ENCODE peak calls at places on chromosomes 7 and 10, in ten cellular contexts. One of them, this sample, is unnamed. For H3K36me3, the result is how much of the 10 kb centered on the place peaks cover.

GRCh38 chr10:17003666-17004065 is 125.9 kb downstream of the CUBN start:
- DNase-seq in sigmoid colon: no peak
- DNase-seq in H1: no peak
- DNase-seq in IMR-90: no peak
- DNase-seq in stomach: no peak
- DNase-seq in adrenal gland: no peak
- DNase-seq in tibial nerve: no peak
- DNase-seq in spleen: no peak
- DNase-seq in uterus: no peak
- DNase-seq in right lobe of liver: no peak
- DNase-seq in this sample: no peak

GRCh38 chr10:129848571-129849451 is 115.3 kb downstream of the EBF3 start:
- DNase-seq in IMR-90: no peak
- DNase-seq in adrenal gland: no peak
- DNase-seq in stomach: no peak
- DNase-seq in right lobe of liver: no peak
- DNase-seq in spleen: no peak
- DNase-seq in tibial nerve: no peak
- DNase-seq in H1: no peak
- DNase-seq in sigmoid colon: no peak
- DNase-seq in uterus: no peak
- DNase-seq in this sample: no peak

GRCh38 chr7:28180364-28181147 is at the start of gene JAZF1:
- DNase-seq in IMR-90: peak
- DNase-seq in stomach: peak
- DNase-seq in right lobe of liver: peak
- DNase-seq in sigmoid colon: peak
- DNase-seq in uterus: peak
- DNase-seq in spleen: peak
- DNase-seq in tibial nerve: peak
- DNase-seq in adrenal gland: peak
- DNase-seq in H1: peak
- DNase-seq in this sample: peak

GRCh38 chr7:111029574-111030357 is 61.2 kb upstream of the LRRN3 start:
- DNase-seq in adrenal gland: peak
- DNase-seq in uterus: no peak
- DNase-seq in spleen: no peak
- DNase-seq in stomach: no peak
- DNase-seq in IMR-90: peak
- DNase-seq in right lobe of liver: no peak
- DNase-seq in H1: no peak
- DNase-seq in sigmoid colon: no peak
- DNase-seq in tibial nerve: no peak
- DNase-seq in this sample: no peak

GRCh38 chr10:92822060-92822634 is 26.2 kb upstream of the EXOC6 start:
- DNase-seq in H1: no peak
- DNase-seq in IMR-90: peak
- DNase-seq in tibial nerve: no peak
- DNase-seq in right lobe of liver: no peak
- DNase-seq in adrenal gland: no peak
- DNase-seq in stomach: no peak
- DNase-seq in uterus: no peak
- DNase-seq in spleen: no peak
- DNase-seq in sigmoid colon: no peak
- DNase-seq in this sample: no peak

GRCh38 chr10:60384708-60385398 is 4.8 kb downstream of the ANK3 start:
- DNase-seq in spleen: no peak
- DNase-seq in tibial nerve: no peak
- DNase-seq in stomach: no peak
- DNase-seq in uterus: no peak
- DNase-seq in adrenal gland: peak
- DNase-seq in sigmoid colon: no peak
- DNase-seq in H1: no peak
- DNase-seq in IMR-90: peak
- DNase-seq in right lobe of liver: no peak
- DNase-seq in this sample: no peak

GRCh38 chr10:125377368-125377767 is 217.0 kb upstream of the CTBP2 start:
- DNase-seq in IMR-90: no peak
- DNase-seq in spleen: no peak
- DNase-seq in tibial nerve: no peak
- DNase-seq in H1: no peak
- DNase-seq in adrenal gland: no peak
- DNase-seq in uterus: no peak
- DNase-seq in stomach: no peak
- DNase-seq in sigmoid colon: no peak
- DNase-seq in right lobe of liver: no peak
- DNase-seq in this sample: no peak

GRCh38 chr10:78442836-78443550 is 409.3 kb downstream of the RPS24 start:
- DNase-seq in sigmoid colon: peak
- DNase-seq in stomach: no peak
- DNase-seq in IMR-90: no peak
- DNase-seq in spleen: no peak
- DNase-seq in uterus: no peak
- DNase-seq in tibial nerve: no peak
- DNase-seq in adrenal gland: no peak
- DNase-seq in H1: no peak
- DNase-seq in right lobe of liver: no peak
- DNase-seq in this sample: no peak

GRCh38 chr7:90769036-90769435 is 172.9 kb downstream of the CDK14 start:
- DNase-seq in stomach: no peak
- DNase-seq in sigmoid colon: no peak
- DNase-seq in tibial nerve: no peak
- DNase-seq in uterus: no peak
- DNase-seq in adrenal gland: no peak
- DNase-seq in spleen: no peak
- DNase-seq in right lobe of liver: no peak
- DNase-seq in H1: no peak
- DNase-seq in IMR-90: peak
- DNase-seq in this sample: no peak

DNA sequence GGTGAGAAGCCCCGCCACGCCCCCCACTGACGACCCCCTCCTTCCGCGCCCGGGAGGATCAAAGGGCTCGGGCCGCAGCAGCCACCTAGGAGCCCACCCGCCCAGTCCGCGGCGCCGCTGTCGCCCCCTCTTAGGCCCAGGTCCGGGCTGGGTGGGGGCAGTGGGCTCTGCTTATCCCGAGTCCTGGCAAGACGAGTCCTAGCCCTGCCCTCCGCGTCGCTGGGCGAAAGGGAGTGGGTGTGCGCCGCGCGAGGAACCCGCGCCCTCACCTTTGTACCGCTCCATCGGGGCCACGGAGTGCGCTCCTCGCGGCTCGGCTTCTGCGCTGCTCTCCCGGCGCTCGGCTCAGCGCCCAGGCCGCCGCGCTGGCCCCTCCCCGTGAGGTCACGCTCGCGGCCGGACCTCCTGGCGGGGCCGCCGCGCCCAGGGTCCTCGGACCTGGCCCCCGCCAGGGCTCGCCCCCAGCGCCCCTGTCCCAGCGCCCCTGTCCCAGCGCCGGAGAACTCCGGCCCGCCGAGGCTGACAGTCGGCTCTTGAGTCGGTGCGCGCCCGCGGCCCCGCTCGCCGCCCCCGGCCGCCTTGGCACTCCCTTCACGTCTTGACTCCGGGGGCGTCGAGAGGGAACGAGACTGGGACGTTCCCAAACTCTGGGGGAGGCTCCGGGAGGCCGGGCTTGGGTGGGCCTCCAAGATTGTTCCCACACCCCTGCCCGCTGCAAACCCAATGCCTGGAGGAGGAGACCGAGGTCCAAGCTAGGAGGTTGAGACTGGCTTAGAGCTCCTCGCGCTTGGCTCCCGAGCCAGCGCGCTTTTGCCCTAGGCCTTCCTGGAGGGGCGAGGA is at the start of gene AFAP1L2:
- DNase-seq in tibial nerve: no peak
- DNase-seq in IMR-90: no peak
- DNase-seq in uterus: peak
- DNase-seq in stomach: peak
- DNase-seq in spleen: no peak
- DNase-seq in right lobe of liver: peak
- DNase-seq in sigmoid colon: peak
- DNase-seq in adrenal gland: no peak
- DNase-seq in H1: no peak
- DNase-seq in this sample: peak
- TF ChIP-seq POLR2A in tibial nerve: peak
- TF ChIP-seq POLR2A in IMR-90: no peak
- TF ChIP-seq POLR2A in uterus: peak
- TF ChIP-seq POLR2A in stomach: no peak
- TF ChIP-seq POLR2A in spleen: no peak
- TF ChIP-seq POLR2A in right lobe of liver: no peak
- TF ChIP-seq POLR2A in sigmoid colon: no peak
- TF ChIP-seq POLR2A in adrenal gland: no peak
- TF ChIP-seq POLR2A in H1: no peak
- TF ChIP-seq POLR2A in this sample: peak

GRCh38 chr7:138519061-138519798 is 59.2 kb downstream of the TRIM24 start:
- DNase-seq in right lobe of liver: no peak
- DNase-seq in uterus: no peak
- DNase-seq in spleen: no peak
- DNase-seq in sigmoid colon: no peak
- DNase-seq in stomach: no peak
- DNase-seq in tibial nerve: no peak
- DNase-seq in adrenal gland: no peak
- DNase-seq in IMR-90: no peak
- DNase-seq in H1: no peak
- DNase-seq in this sample: no peak
- H3K36me3 ChIP-seq in right lobe of liver: under half
- H3K36me3 ChIP-seq in uterus: under half
- H3K36me3 ChIP-seq in spleen: half or more
- H3K36me3 ChIP-seq in sigmoid colon: under half
- H3K36me3 ChIP-seq in stomach: half or more
- H3K36me3 ChIP-seq in tibial nerve: under half
- H3K36me3 ChIP-seq in adrenal gland: under half
- H3K36me3 ChIP-seq in IMR-90: under half
- H3K36me3 ChIP-seq in H1: under half
- H3K36me3 ChIP-seq in this sample: under half

GRCh38 chr7:4747013-4747412 is 28.4 kb upstream of the AP5Z1 start:
- DNase-seq in right lobe of liver: no peak
- DNase-seq in uterus: no peak
- DNase-seq in IMR-90: no peak
- DNase-seq in spleen: no peak
- DNase-seq in stomach: no peak
- DNase-seq in H1: no peak
- DNase-seq in adrenal gland: no peak
- DNase-seq in sigmoid colon: no peak
- DNase-seq in tibial nerve: no peak
- DNase-seq in this sample: no peak
- H3K4me3 ChIP-seq in right lobe of liver: no peak
- H3K4me3 ChIP-seq in uterus: no peak
- H3K4me3 ChIP-seq in IMR-90: no peak
- H3K4me3 ChIP-seq in spleen: peak
- H3K4me3 ChIP-seq in stomach: no peak
- H3K4me3 ChIP-seq in H1: no peak
- H3K4me3 ChIP-seq in adrenal gland: no peak
- H3K4me3 ChIP-seq in sigmoid colon: no peak
- H3K4me3 ChIP-seq in tibial nerve: no peak
- H3K4me3 ChIP-seq in this sample: no peak

DNA sequence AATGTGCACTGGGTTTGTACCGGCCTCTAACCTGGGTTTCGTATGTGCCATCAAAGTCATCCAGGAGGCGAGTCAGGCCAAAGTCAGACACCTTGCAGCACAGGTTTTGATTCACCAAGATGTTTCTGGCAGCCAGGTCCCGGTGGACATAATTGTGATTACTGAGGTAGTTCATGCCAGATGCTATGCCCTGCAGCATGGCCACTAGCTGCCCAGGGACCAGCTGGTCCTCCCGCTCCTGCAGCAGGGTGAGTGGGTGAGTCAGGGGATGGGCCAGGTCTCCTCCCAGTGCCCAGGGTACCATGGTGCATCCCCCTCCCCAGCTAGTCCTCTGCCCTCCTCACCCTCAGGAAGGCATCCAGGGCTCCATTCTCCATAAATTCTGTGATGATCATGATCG is 13.6 kb downstream of the ZYX start:
- DNase-seq in H1: no peak
- DNase-seq in stomach: no peak
- DNase-seq in sigmoid colon: peak
- DNase-seq in IMR-90: no peak
- DNase-seq in adrenal gland: no peak
- DNase-seq in right lobe of liver: no peak
- DNase-seq in uterus: no peak
- DNase-seq in spleen: no peak
- DNase-seq in tibial nerve: no peak
- DNase-seq in this sample: no peak
- TF ChIP-seq POLR2A in H1: no peak
- TF ChIP-seq POLR2A in stomach: no peak
- TF ChIP-seq POLR2A in sigmoid colon: no peak
- TF ChIP-seq POLR2A in IMR-90: no peak
- TF ChIP-seq POLR2A in adrenal gland: no peak
- TF ChIP-seq POLR2A in right lobe of liver: no peak
- TF ChIP-seq POLR2A in uterus: no peak
- TF ChIP-seq POLR2A in spleen: no peak
- TF ChIP-seq POLR2A in tibial nerve: no peak
- TF ChIP-seq POLR2A in this sample: no peak

GRCh38 chr7:75058406-75058805 is 15.2 kb downstream of the RCC1L start:
- DNase-seq in right lobe of liver: no peak
- DNase-seq in adrenal gland: no peak
- DNase-seq in IMR-90: no peak
- DNase-seq in H1: no peak
- DNase-seq in uterus: no peak
- DNase-seq in tibial nerve: no peak
- DNase-seq in spleen: no peak
- DNase-seq in sigmoid colon: no peak
- DNase-seq in stomach: no peak
- DNase-seq in this sample: no peak
- H3K36me3 ChIP-seq in right lobe of liver: under half
- H3K36me3 ChIP-seq in adrenal gland: half or more
- H3K36me3 ChIP-seq in IMR-90: half or more
- H3K36me3 ChIP-seq in H1: under half
- H3K36me3 ChIP-seq in uterus: under half
- H3K36me3 ChIP-seq in tibial nerve: under half
- H3K36me3 ChIP-seq in spleen: half or more
- H3K36me3 ChIP-seq in sigmoid colon: half or more
- H3K36me3 ChIP-seq in stomach: half or more
- H3K36me3 ChIP-seq in this sample: half or more

GRCh38 chr7:26743205-26743604 is 121.2 kb downstream of the SKAP2 start:
- DNase-seq in tibial nerve: no peak
- DNase-seq in adrenal gland: no peak
- DNase-seq in sigmoid colon: no peak
- DNase-seq in spleen: no peak
- DNase-seq in right lobe of liver: no peak
- DNase-seq in stomach: no peak
- DNase-seq in uterus: no peak
- DNase-seq in H1: no peak
- DNase-seq in IMR-90: peak
- DNase-seq in this sample: no peak
- H3K4me3 ChIP-seq in tibial nerve: no peak
- H3K4me3 ChIP-seq in adrenal gland: no peak
- H3K4me3 ChIP-seq in sigmoid colon: no peak
- H3K4me3 ChIP-seq in spleen: no peak
- H3K4me3 ChIP-seq in right lobe of liver: no peak
- H3K4me3 ChIP-seq in stomach: no peak
- H3K4me3 ChIP-seq in uterus: no peak
- H3K4me3 ChIP-seq in H1: no peak
- H3K4me3 ChIP-seq in IMR-90: no peak
- H3K4me3 ChIP-seq in this sample: no peak

This sample was measured in Peyer's patch.